ENCODE peak calls at places on chromosomes 11 and 22, in four cellular contexts. One of them, this sample, is unnamed.

GRCh38 chr11:91124363-91124762 is 901.5 kb upstream of the CHORDC1 start:
- DNase-seq in neural crest cell: no peak
- DNase-seq in cardiac fibroblast: no peak
- DNase-seq in WERI-Rb-1: no peak
- DNase-seq in this sample: no peak

GRCh38 chr22:50197000-50197800 is 3.6 kb upstream of the SELENOO start:
- DNase-seq in neural crest cell: no peak
- DNase-seq in cardiac fibroblast: no peak
- DNase-seq in WERI-Rb-1: no peak
- DNase-seq in this sample: no peak

GRCh38 chr11:128705124-128705920 is 11.4 kb downstream of the FLI1 start:
- DNase-seq in neural crest cell: no peak
- DNase-seq in cardiac fibroblast: no peak
- DNase-seq in WERI-Rb-1: no peak
- DNase-seq in this sample: no peak

GRCh38 chr11:32430586-32431357 is 4.6 kb downstream of the WT1 start:
- DNase-seq in neural crest cell: peak
- DNase-seq in cardiac fibroblast: peak
- DNase-seq in WERI-Rb-1: no peak
- DNase-seq in this sample: no peak

GRCh38 chr11:73143126-73143838 is 1.2 kb upstream of the FCHSD2 start:
- DNase-seq in neural crest cell: no peak
- DNase-seq in cardiac fibroblast: peak
- DNase-seq in WERI-Rb-1: peak
- DNase-seq in this sample: no peak

GRCh38 chr22:43014062-43014875 is 680 bp downstream of the PACSIN2 start:
- DNase-seq in neural crest cell: peak
- DNase-seq in cardiac fibroblast: no peak
- DNase-seq in WERI-Rb-1: peak
- DNase-seq in this sample: no peak

GRCh38 chr22:44640618-44641155 is 61.3 kb upstream of the PRR5 start:
- DNase-seq in neural crest cell: no peak
- DNase-seq in cardiac fibroblast: no peak
- DNase-seq in WERI-Rb-1: no peak
- DNase-seq in this sample: no peak

GRCh38 chr11:87840786-87841185 is 334.5 kb downstream of the RAB38 start:
- DNase-seq in neural crest cell: no peak
- DNase-seq in cardiac fibroblast: peak
- DNase-seq in WERI-Rb-1: no peak
- DNase-seq in this sample: no peak

GRCh38 chr22:45769569-45770210 is 98.1 kb downstream of the ATXN10 start:
- DNase-seq in neural crest cell: no peak
- DNase-seq in cardiac fibroblast: no peak
- DNase-seq in WERI-Rb-1: no peak
- DNase-seq in this sample: no peak

GRCh38 chr22:33654173-33654890 is 265.9 kb downstream of the LARGE1 start:
- DNase-seq in neural crest cell: no peak
- DNase-seq in cardiac fibroblast: no peak
- DNase-seq in WERI-Rb-1: no peak
- DNase-seq in this sample: no peak

DNA sequence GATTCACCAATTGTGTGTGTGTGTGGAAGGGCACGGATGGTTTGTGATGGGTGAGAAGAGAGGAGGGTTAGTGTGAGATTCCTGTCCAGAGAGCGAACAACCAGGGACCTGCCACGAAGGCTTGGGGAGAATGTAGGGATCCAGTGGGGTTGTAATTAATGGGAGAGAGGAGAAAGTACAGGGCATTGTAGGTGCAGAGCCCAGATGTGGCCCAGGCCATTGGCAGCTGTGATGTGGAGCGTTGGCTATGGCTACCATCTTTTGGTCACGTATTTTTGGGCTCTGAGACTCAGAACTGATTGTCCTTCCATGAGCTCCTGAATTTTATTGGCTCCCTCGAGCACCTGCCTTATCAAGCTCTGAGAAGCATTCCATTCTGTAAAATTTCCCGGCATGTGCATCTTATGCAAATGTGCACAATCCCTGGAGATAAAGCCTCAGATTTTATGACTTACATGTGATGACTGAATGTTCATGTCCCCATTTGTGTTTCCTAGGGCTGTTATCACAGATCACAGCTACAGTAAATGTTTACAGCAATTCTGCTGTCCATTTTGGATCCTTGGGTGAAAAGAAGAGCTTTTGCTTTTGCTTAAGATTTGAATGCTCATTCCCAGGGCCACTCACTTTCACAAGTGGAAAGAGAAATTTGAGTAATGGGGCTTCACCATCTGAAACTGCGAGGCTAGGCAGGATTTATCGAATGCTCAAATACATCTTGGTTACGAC is 33.1 kb downstream of the SLC5A1 start:
- DNase-seq in neural crest cell: no peak
- DNase-seq in cardiac fibroblast: no peak
- DNase-seq in WERI-Rb-1: no peak
- DNase-seq in this sample: no peak
- TF ChIP-seq CTCF in neural crest cell: no peak
- TF ChIP-seq CTCF in cardiac fibroblast: no peak
- TF ChIP-seq CTCF in WERI-Rb-1: no peak
- TF ChIP-seq CTCF in this sample: no peak

DNA sequence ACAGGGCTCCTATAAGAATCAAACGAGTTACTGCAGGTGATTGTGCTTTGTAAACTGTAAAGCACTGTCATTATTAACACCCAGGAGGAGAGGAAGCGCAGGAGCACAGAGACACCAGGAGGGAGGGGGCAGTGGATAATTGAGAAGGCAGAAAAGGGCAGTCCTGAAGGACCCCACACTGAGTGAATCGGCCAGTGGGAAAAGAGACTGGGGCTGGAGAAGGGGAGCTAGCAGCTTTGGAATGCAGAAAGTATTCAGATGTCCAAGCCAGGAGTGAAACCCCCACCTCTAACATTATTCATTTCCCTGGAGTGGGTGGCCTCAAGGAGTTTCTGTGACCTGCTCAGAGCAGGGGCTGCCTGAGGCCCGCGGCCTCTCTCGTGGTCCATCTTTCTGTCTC is 38.0 kb upstream of the CDON start:
- DNase-seq in neural crest cell: no peak
- DNase-seq in cardiac fibroblast: no peak
- DNase-seq in WERI-Rb-1: no peak
- DNase-seq in this sample: no peak
- TF ChIP-seq CTCF in neural crest cell: no peak
- TF ChIP-seq CTCF in cardiac fibroblast: no peak
- TF ChIP-seq CTCF in WERI-Rb-1: no peak
- TF ChIP-seq CTCF in this sample: no peak

GRCh38 chr22:40196628-40197027 is 18.9 kb downstream of the TNRC6B start:
- DNase-seq in neural crest cell: no peak
- DNase-seq in cardiac fibroblast: peak
- DNase-seq in WERI-Rb-1: no peak
- DNase-seq in this sample: no peak

GRCh38 chr22:40189979-40190378 is 12.3 kb downstream of the TNRC6B start:
- DNase-seq in neural crest cell: no peak
- DNase-seq in cardiac fibroblast: peak
- DNase-seq in WERI-Rb-1: no peak
- DNase-seq in this sample: no peak

GRCh38 chr22:40194656-40195055 is 16.9 kb downstream of the TNRC6B start:
- DNase-seq in neural crest cell: no peak
- DNase-seq in cardiac fibroblast: no peak
- DNase-seq in WERI-Rb-1: no peak
- DNase-seq in this sample: no peak

GRCh38 chr22:40190501-40190900 is 12.8 kb downstream of the TNRC6B start:
- DNase-seq in neural crest cell: no peak
- DNase-seq in cardiac fibroblast: no peak
- DNase-seq in WERI-Rb-1: no peak
- DNase-seq in this sample: no peak

DNA sequence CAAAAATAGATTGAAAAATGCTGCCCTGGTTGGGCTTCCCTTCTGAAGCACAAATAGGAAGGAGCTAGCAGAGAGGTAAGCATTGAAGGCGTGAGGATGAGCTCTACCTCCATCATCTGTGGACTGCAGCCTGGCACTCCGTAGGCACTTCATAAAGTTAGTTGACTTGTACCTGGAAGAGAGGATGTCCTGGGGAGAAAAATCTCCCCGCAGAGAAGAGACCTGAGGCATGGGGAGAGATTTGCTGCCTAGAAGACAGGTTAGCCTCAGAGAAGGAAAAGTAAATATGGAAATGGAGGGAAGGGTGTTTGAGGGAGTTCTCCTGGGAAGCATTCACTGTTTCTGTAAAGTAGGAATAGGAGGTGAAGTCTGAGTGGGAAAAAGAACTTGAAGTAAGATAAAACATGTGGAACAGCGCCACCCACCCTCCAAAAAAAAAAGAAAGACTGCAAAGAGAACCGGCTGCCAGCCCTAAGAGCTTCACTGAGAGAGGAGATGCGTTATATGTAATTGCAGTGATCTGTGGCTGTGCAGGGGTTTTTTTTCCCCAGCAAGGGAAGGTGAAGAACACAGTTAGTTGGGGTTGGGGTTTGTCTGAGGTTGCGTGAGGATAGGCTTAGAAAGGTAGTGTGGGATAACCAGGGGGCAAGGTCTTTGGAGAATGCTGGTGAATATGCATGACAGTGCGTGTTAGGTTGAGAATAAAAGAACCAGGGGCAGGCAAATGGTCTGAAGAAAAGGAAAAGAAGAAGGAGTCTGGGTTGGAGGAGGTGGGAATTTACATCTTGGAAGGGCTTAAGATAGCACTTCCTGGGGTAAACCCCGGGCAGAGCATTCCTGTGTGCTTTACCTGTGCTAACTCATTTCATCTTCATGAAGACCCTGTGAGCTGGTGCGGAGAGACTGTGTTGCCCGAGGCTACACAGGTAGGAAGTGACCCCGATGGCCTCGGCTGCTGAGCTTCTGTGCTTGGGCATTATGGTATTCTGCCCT is 16.0 kb downstream of the TNRC6B start:
- DNase-seq in neural crest cell: no peak
- DNase-seq in cardiac fibroblast: peak
- DNase-seq in WERI-Rb-1: no peak
- DNase-seq in this sample: no peak
- TF ChIP-seq CTCF in neural crest cell: peak
- TF ChIP-seq CTCF in cardiac fibroblast: peak
- TF ChIP-seq CTCF in WERI-Rb-1: peak
- TF ChIP-seq CTCF in this sample: no peak

GRCh38 chr11:64269380-64270234 is 14.9 kb downstream of the BAD start:
- DNase-seq in neural crest cell: peak
- DNase-seq in cardiac fibroblast: peak
- DNase-seq in WERI-Rb-1: peak
- DNase-seq in this sample: peak

GRCh38 chr11:64268687-64269379 is 15.6 kb downstream of the BAD start:
- DNase-seq in neural crest cell: peak
- DNase-seq in cardiac fibroblast: peak
- DNase-seq in WERI-Rb-1: peak
- DNase-seq in this sample: no peak

GRCh38 chr11:64268028-64268686 is 16.3 kb downstream of the BAD start:
- DNase-seq in neural crest cell: no peak
- DNase-seq in cardiac fibroblast: peak
- DNase-seq in WERI-Rb-1: no peak
- DNase-seq in this sample: no peak

GRCh38 chr11:64275031-64275800 is 9.2 kb downstream of the BAD start:
- DNase-seq in neural crest cell: no peak
- DNase-seq in cardiac fibroblast: no peak
- DNase-seq in WERI-Rb-1: peak
- DNase-seq in this sample: no peak

DNA sequence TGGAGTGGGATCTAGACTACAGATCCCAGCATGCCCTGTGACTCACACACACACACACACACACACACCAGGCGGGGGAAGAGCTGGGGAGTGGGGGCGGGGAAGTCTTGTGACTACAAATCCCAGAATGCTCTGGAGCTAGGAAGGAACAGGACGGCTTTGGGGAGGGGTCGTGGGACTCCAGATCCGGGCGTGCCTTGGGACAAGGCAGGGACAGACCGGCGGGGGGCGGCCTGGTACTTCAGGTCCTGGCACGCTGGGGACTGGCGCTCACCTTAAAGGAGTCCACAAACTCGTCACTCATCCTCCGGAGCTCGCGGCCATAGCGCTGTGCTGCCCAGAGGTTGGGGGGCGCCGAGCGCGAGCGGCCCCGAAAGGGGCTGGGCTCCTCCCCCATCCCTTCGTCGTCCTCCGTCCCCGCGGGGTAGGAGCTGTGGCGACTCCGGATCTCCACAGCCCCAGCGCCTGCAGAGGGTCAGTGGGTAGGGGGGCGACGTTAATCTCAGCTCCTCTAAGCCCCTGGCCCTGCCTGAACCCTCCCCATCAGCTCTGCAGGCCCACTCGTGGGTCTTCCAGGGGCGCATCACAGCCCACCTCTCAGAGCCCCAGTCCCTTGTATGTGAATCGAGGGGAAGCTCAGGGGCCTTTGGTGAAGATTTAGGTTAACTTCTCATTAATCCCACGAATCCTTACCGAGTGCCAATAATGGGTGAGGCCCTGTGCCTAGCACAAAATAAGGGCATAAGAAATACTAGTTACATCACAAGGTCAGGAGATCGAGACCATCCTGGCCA is 12.9 kb downstream of the BAD start:
- DNase-seq in neural crest cell: peak
- DNase-seq in cardiac fibroblast: peak
- DNase-seq in WERI-Rb-1: peak
- DNase-seq in this sample: peak
- TF ChIP-seq CTCF in neural crest cell: peak
- TF ChIP-seq CTCF in cardiac fibroblast: no peak
- TF ChIP-seq CTCF in WERI-Rb-1: peak
- TF ChIP-seq CTCF in this sample: no peak